ENCODE peak calls at places on chromosome 4, in ten cellular contexts. D, S, G, E, X, O, Y, P, R and J are unnamed samples.
A peak's percentile ranks its signal among the peaks of the same experiment; 100 is the strongest.

GRCh38 chr4:571838-572572 is 4.1 kb downstream of the TMEM271 start:
- DNase-seq in D (no peak), S (no peak), G (no peak), E (no peak), X (no peak), O (no peak), Y (no peak), P (no peak), R (no peak), J (no peak)

GRCh38 chr4:83172371-83172770 is 57.8 kb upstream of the PLAC8 start:
- DNase-seq in D (no peak), S (no peak), G (no peak), E (no peak), X (no peak), O (no peak), Y (no peak), P (no peak), R (no peak), J (no peak)

GRCh38 chr4:38314663-38315062 is 349.3 kb upstream of the KLF3 start:
- DNase-seq in D (no peak), S (no peak), G (no peak), E (peak; percentile 95), X (no peak), O (no peak), Y (no peak), P (no peak), R (peak; percentile 78), J (no peak)

GRCh38 chr4:188707036-188707435 is 567.8 kb downstream of the TRIML1 start:
- DNase-seq in D (no peak), S (no peak), G (no peak), E (no peak), X (no peak), O (no peak), Y (no peak), P (no peak), R (no peak), J (no peak)

GRCh38 chr4:56342746-56343145 is 44.5 kb downstream of the AASDH start:
- DNase-seq in D (no peak), S (no peak), G (no peak), E (no peak), X (no peak), O (no peak), Y (no peak), P (no peak), R (no peak), J (no peak)

GRCh38 chr4:126628933-126629332 is 1003.8 kb upstream of the INTU start:
- DNase-seq in D (no peak), S (no peak), G (no peak), E (no peak), X (no peak), O (no peak), Y (no peak), P (no peak), R (no peak), J (no peak)

GRCh38 chr4:2846172-2846571 is 2.5 kb downstream of the ADD1 start:
- DNase-seq in D (no peak), S (no peak), G (no peak), E (no peak), X (no peak), O (no peak), Y (no peak), P (no peak), R (no peak), J (no peak)

GRCh38 chr4:81165853-81166430 is 49.1 kb downstream of the PRKG2 start:
- DNase-seq in D (no peak), S (no peak), G (no peak), E (peak; percentile 33), X (no peak), O (peak; percentile 76), Y (no peak), P (no peak), R (no peak), J (no peak)

GRCh38 chr4:55175779-55176231 is 50.4 kb upstream of the KDR start:
- DNase-seq in D (no peak), S (peak; percentile 67), G (no peak), E (no peak), X (no peak), O (peak; percentile 84), Y (no peak), P (peak; percentile 80), R (no peak), J (no peak)

DNA sequence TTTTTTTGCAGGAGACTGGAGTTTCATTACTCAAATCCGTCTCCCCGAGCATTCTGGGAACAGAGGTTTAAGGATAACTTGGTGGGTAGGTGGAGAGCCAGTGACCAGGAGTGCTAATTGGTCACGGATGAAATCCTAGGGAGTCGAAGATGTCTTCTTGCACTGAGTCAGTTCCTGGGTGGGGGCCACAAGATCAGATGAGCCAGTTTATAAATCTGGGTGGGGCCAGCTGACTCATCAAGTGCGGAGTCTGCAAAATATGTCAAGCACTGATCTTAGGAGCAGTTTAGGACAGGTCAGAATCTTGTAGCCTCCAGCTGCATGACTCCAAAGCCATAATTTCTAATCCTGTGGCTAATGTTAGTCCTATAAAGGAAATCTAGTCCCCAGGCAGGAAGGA is 741.3 kb downstream of the PCDH7 start:
- DNase-seq in D (peak; percentile 47), S (no peak), G (no peak), E (peak; percentile 71), X (no peak), O (peak; percentile 0), Y (no peak), P (no peak), R (no peak), J (no peak)
- H3K4me3 ChIP-seq in D (no peak overlapping the region), S (no peak overlapping the region), G (no peak overlapping the region), E (no peak overlapping the region), X (no peak overlapping the region), O (no peak overlapping the region), Y (no peak overlapping the region), P (no peak overlapping the region), R (no peak overlapping the region), J (no peak overlapping the region)

DNA sequence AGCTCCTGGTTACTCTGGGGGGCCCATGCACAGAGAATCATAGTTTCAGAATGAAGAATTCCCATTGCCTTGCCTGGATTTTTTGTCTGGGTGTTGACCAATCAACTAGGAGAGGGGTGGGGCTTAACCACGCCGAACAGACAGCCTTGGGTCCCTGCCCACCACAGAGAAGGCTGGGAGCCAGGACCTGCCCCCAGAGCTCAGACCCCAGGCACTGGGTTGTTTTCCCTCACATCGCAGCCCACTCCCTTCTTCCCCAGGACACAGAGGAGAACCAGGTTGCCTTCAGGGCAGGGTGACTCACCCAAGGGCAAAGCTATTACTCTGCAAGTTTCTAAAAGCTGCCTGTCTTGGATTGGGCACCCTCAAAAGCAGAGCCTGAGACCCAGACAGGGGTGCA is 23.3 kb upstream of the CRMP1 start:
- DNase-seq in D (no peak), S (no peak), G (no peak), E (no peak), X (no peak), O (no peak), Y (no peak), P (peak; percentile 45), R (no peak), J (no peak)
- H3K27me3 ChIP-seq in D (no peaks in the 10 kb centered on the region), S (peaks cover 1% of the 10 kb centered on the region), G (no peaks in the 10 kb centered on the region), E (no peaks in the 10 kb centered on the region), X (no peaks in the 10 kb centered on the region), O (peaks cover 3% of the 10 kb centered on the region), Y (no peaks in the 10 kb centered on the region), P (no peaks in the 10 kb centered on the region), R (no peaks in the 10 kb centered on the region), J (peaks cover 2% of the 10 kb centered on the region)

GRCh38 chr4:134935320-134935719 is 733.7 kb upstream of the PABPC4L start:
- DNase-seq in D (no peak), S (no peak), G (peak; percentile 9), E (no peak), X (no peak), O (peak; percentile 15), Y (no peak), P (peak; percentile 78), R (no peak), J (peak; percentile 38)
- H3K36me3 ChIP-seq in D (no peaks in the 10 kb centered on the region), S (no peaks in the 10 kb centered on the region), G (no peaks in the 10 kb centered on the region), E (no peaks in the 10 kb centered on the region), X (no peaks in the 10 kb centered on the region), O (no peaks in the 10 kb centered on the region), Y (no peaks in the 10 kb centered on the region), P (no peaks in the 10 kb centered on the region), R (no peaks in the 10 kb centered on the region), J (no peaks in the 10 kb centered on the region)

GRCh38 chr4:10006604-10007435 is 14.5 kb downstream of the SLC2A9 start:
- DNase-seq in D (peak; percentile 38), S (no peak), G (no peak), E (peak; percentile 96), X (no peak), O (peak; percentile 51), Y (no peak), P (peak; percentile 64), R (peak; percentile 75), J (no peak)
- H3K4me3 ChIP-seq in D (no peak overlapping the region), S (no peak overlapping the region), G (no peak overlapping the region), E (no peak overlapping the region), X (no peak overlapping the region), O (no peak overlapping the region), Y (no peak overlapping the region), P (no peak overlapping the region), R (no peak overlapping the region), J (no peak overlapping the region)